ENCODE peak calls at places on chromosomes 11 and 22, in eight cellular contexts. T is HCT116, B is Panc1, I is upper lobe of left lung, Y is HepG2, R is GM12878, F is K562, V is GM23338. M is an unnamed sample. For H3K4me1, the result is how much of the 10 kb centered on the place peaks cover.

GRCh38 chr22:20465759-20466077 is 28.1 kb upstream of the SCARF2 start:
- ATAC-seq in T (no peak), B (no peak), I (no peak), Y (no peak), R (no peak), F (no peak), V (no peak), M (no peak)

GRCh38 chr22:41274856-41275255 is 11.1 kb downstream of the RANGAP1 start:
- ATAC-seq in T (no peak), B (no peak), I (no peak), Y (no peak), R (no peak), F (no peak), V (no peak), M (no peak)

GRCh38 chr11:14460147-14460546 is 39.5 kb downstream of the COPB1 start:
- ATAC-seq in T (no peak), B (no peak), I (no peak), Y (no peak), R (no peak), F (no peak), V (no peak), M (no peak)

GRCh38 chr11:26062665-26063064 is 269.3 kb upstream of the ANO3 start:
- ATAC-seq in T (no peak), B (no peak), I (no peak), Y (no peak), R (no peak), F (no peak), V (no peak), M (no peak)

GRCh38 chr22:42635531-42635930 is 4.9 kb downstream of the ATP5MGL start:
- ATAC-seq in T (peak), B (peak), I (peak), Y (no peak), R (no peak), F (no peak), V (no peak), M (peak)

GRCh38 chr22:48688366-48688765 is 1139.3 kb downstream of the BRD1 start:
- ATAC-seq in T (no peak), B (no peak), I (no peak), Y (no peak), R (no peak), F (no peak), V (no peak), M (no peak)

GRCh38 chr22:43706151-43706550 is 106.0 kb downstream of the EFCAB6 start:
- ATAC-seq in T (no peak), B (no peak), I (no peak), Y (no peak), R (no peak), F (no peak), V (peak), M (no peak)

GRCh38 chr11:119355091-119355843 is 8.8 kb upstream of the MFRP start:
- ATAC-seq in T (no peak), B (no peak), I (no peak), Y (no peak), R (no peak), F (no peak), V (no peak), M (no peak)

GRCh38 chr22:45638834-45639746 is 32.5 kb upstream of the ATXN10 start:
- ATAC-seq in T (peak), B (no peak), I (peak), Y (peak), R (no peak), F (peak), V (no peak), M (peak)

GRCh38 chr11:4095509-4096230 is 1.1 kb downstream of the RRM1 start:
- ATAC-seq in T (no peak), B (no peak), I (no peak), Y (peak), R (peak), F (peak), V (no peak), M (peak)

GRCh38 chr11:118340437-118340836 is 2.1 kb downstream of the CD3D start:
- ATAC-seq in T (no peak), B (no peak), I (no peak), Y (no peak), R (no peak), F (no peak), V (no peak), M (no peak)

GRCh38 chr11:57276169-57276854 is 39.3 kb upstream of the APLNR start:
- ATAC-seq in T (no peak), B (no peak), I (no peak), Y (no peak), R (no peak), F (peak), V (no peak), M (no peak)

GRCh38 chr11:17328856-17329490 is 22.6 kb upstream of the NCR3LG1 start:
- ATAC-seq in T (peak), B (no peak), I (no peak), Y (peak), R (no peak), F (peak), V (peak), M (no peak)

GRCh38 chr11:72926076-72926475 is 111.9 kb downstream of the ATG16L2 start:
- ATAC-seq in T (no peak), B (peak), I (no peak), Y (peak), R (peak), F (no peak), V (no peak), M (no peak)

GRCh38 chr11:75597636-75598035 is 35.6 kb downstream of the SERPINH1 start:
- ATAC-seq in T (peak), B (peak), I (no peak), Y (peak), R (peak), F (peak), V (peak), M (no peak)

GRCh38 chr11:84564180-84564866 is 1062.8 kb downstream of the DLG2 start:
- ATAC-seq in T (peak), B (no peak), I (no peak), Y (peak), R (peak), F (peak), V (no peak), M (peak)

GRCh38 chr11:78635814-78636506 is 61.3 kb upstream of the NARS2 start:
- ATAC-seq in T (no peak), B (no peak), I (no peak), Y (no peak), R (peak), F (no peak), V (no peak), M (no peak)

GRCh38 chr11:25576320-25576719 is 755.6 kb upstream of the ANO3 start:
- ATAC-seq in T (no peak), B (no peak), I (no peak), Y (no peak), R (no peak), F (no peak), V (no peak), M (no peak)

GRCh38 chr11:13970986-13971385 is 8.5 kb downstream of the SPON1 start:
- ATAC-seq in T (peak), B (peak), I (no peak), Y (peak), R (peak), F (no peak), V (peak), M (no peak)

GRCh38 chr11:84870486-84870885 is 756.7 kb downstream of the DLG2 start:
- ATAC-seq in T (no peak), B (no peak), I (no peak), Y (no peak), R (no peak), F (no peak), V (no peak), M (no peak)

DNA sequence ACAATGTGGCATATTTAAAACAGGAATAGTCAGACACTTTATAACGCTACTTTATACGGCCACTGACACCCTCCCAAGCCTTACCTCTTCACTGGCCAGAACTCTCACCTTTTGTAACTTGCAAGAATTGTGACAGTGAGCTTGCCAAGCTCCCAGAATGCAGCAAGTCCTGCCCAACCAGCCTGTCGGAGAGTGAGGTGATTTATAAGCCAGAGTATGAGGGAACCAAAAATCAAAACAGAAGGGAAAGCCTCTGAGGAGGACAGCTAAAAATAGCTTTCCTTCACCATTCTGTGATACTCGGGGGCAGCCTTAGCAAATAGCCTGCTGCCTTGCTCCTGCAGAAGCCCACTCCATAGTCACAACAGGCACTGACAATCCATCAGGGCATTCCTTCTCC is 229.7 kb downstream of the FAM76B start:
- ATAC-seq in T (no peak), B (no peak), I (no peak), Y (no peak), R (no peak), F (no peak), V (no peak), M (peak)
- TF ChIP-seq CTCF in T (no peak), B (no peak), I (no peak), Y (no peak), R (no peak), F (no peak), V (no peak), M (no peak)

GRCh38 chr11:69136471-69136870 is 19.3 kb upstream of the SMIM38 start:
- ATAC-seq in T (no peak), B (no peak), I (no peak), Y (no peak), R (no peak), F (no peak), V (no peak), M (no peak)
- TF ChIP-seq POLR2AphosphoS5 in T (no peak), B (no peak), I (no peak), Y (no peak), R (no peak), F (no peak), V (no peak), M (no peak)

GRCh38 chr11:54930930-54931329 is 224.3 kb downstream of the OR4A5 start:
- ATAC-seq in T (no peak), B (no peak), I (no peak), Y (no peak), R (no peak), F (no peak), V (no peak), M (no peak)

GRCh38 chr11:54927704-54928103 is 221.1 kb downstream of the OR4A5 start:
- ATAC-seq in T (no peak), B (no peak), I (no peak), Y (no peak), R (no peak), F (no peak), V (no peak), M (no peak)
- H3K4me1 ChIP-seq in T (under half), B (under half), I (under half), Y (under half), R (under half), F (under half), V (under half), M (under half)

DNA sequence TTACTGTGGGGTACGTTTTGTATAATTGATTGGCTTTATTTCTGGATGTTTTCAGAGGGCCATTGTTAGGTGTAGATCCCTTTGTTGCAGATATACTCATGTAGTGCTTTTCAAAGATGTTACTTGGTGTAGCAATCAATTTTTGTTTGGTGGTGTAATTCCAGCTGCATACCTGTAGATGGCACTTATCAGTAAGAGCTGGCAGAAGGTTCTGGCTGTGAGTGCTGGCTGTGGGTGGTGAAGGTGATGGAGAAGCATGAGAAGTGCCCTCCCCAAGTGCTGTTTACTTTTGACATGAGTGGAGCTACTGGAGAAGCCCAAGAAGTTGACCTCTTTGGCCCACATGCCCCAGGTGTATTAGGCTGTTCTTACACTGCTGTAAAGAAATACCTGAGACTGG is 1074.9 kb downstream of the FAM181B start:
- ATAC-seq in T (no peak), B (no peak), I (no peak), Y (peak), R (peak), F (no peak), V (peak), M (no peak)
- TF ChIP-seq CTCF in T (no peak), B (peak), I (no peak), Y (peak), R (peak), F (peak), V (peak), M (no peak)

DNA sequence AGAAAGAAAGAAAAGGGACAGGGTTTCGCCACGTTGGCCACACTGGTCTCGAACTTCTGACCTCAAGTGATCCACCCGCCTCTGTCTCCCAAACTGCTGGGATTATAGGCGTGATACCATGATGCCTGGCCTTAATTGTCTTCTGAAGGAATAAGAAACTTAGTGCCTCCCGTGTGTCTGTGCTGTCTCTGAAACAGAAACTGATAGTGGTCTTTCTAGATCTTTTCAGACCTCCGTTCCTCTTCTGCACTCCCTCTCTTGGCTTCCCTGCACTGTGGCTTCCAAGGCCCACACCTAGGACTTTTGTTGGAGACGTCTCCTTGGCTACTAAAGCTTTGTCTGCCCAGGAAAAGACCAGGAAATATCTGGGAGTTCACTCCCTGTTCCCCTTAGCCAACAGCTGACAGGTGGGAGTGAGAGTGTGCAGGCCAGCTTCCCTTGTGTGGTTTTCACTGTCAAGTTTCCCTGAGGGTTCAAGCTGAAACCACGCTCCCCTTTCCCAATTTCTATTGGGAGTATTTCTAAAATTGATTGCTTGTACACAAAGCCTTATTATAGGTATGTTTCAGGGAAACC is 10.1 kb upstream of the HTR3B start:
- ATAC-seq in T (no peak), B (no peak), I (no peak), Y (no peak), R (peak), F (no peak), V (no peak), M (no peak)
- TF ChIP-seq POLR2AphosphoS5 in T (no peak), B (no peak), I (no peak), Y (no peak), R (no peak), F (no peak), V (no peak), M (no peak)

GRCh38 chr11:66123902-66124301 is 53.8 kb downstream of the PACS1 start:
- ATAC-seq in T (no peak), B (peak), I (no peak), Y (no peak), R (no peak), F (no peak), V (no peak), M (no peak)
- H3K4me1 ChIP-seq in T (under half), B (half or more), I (under half), Y (under half), R (under half), F (under half), V (under half), M (under half)

DNA sequence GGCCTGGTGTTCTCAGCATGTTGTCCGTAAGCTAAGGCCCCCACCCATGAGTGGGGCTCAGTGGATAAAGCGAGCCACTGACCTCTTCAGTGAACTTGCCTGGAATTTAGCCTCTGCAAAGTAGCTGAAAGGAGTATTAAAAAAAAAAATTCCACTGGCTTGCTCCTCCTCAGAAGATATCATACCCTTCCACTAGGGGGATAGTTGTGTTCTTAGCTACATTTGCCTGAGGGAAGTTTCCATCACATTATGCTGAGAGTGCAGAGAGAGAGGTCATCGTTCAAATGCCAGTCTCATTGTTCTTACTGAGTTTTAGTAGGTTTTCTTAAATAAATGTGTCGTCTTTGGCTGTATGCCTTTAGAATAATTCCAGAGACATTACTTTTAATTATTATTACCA is 879.7 kb downstream of the JRKL start:
- ATAC-seq in T (no peak), B (no peak), I (no peak), Y (peak), R (peak), F (no peak), V (peak), M (no peak)
- TF ChIP-seq CTCF in T (no peak), B (no peak), I (no peak), Y (peak), R (peak), F (no peak), V (peak), M (no peak)

GRCh38 chr22:28819253-28820096 is 19.1 kb upstream of the XBP1 start:
- ATAC-seq in T (no peak), B (no peak), I (no peak), Y (peak), R (peak), F (no peak), V (no peak), M (no peak)
- TF ChIP-seq POLR2AphosphoS5 in T (no peak), B (no peak), I (no peak), Y (peak), R (no peak), F (no peak), V (no peak), M (no peak)

DNA sequence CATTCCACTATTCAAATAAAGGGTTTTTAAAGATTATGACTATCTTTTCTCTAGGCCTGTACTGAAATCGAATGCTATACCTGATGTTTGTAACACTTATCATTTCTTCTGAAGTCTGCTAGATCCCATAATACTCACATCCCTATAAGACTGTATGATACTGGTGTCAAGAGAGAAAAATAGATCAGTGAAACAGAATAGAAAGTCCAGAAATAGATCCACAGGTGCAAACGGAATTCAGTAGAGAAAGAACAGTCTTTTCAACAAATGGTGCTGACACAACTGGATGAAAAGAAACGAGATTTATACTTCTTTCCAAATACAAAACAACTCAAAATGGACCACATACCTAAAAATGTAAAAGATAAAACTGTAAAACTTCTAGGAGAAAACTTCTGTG is 143.2 kb downstream of the APOL5 start:
- ATAC-seq in T (no peak), B (no peak), I (no peak), Y (no peak), R (no peak), F (no peak), V (no peak), M (no peak)
- H3K4me1 ChIP-seq in T (under half), B (under half), I (under half), Y (under half), R (under half), F (under half), V (under half), M (under half)

GRCh38 chr11:93845181-93846092 is 5.0 kb downstream of the VSTM5 start:
- ATAC-seq in T (no peak), B (no peak), I (no peak), Y (no peak), R (no peak), F (no peak), V (no peak), M (no peak)

GRCh38 chr11:93842461-93842860 is 8.0 kb downstream of the VSTM5 start:
- ATAC-seq in T (peak), B (peak), I (no peak), Y (no peak), R (no peak), F (peak), V (no peak), M (no peak)

GRCh38 chr11:93846411-93846810 is 4.0 kb downstream of the VSTM5 start:
- ATAC-seq in T (no peak), B (no peak), I (no peak), Y (no peak), R (no peak), F (no peak), V (no peak), M (no peak)

GRCh38 chr11:93843906-93844305 is 6.5 kb downstream of the VSTM5 start:
- ATAC-seq in T (no peak), B (no peak), I (no peak), Y (no peak), R (no peak), F (no peak), V (no peak), M (no peak)

DNA sequence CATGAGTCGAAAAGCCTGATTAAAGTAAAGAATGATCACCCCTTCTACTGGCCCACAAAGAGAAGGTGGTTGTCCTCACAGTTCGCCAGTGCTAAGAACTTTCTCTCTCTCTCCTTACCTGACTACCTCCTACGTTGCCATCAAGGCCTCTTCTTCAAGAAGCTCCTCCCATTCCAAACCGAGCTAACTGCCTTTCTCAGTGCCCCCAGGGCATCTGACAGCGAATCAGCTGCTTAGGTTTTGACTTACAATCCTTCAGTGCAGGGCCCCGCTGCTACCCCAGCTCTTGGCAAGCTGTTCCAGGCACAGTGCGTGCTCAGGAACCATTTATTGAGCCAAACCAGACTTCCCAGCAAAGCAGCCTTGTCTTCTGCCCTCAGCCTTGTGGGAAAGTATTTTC is 5.8 kb downstream of the VSTM5 start:
- ATAC-seq in T (no peak), B (no peak), I (no peak), Y (no peak), R (no peak), F (no peak), V (peak), M (no peak)
- TF ChIP-seq CTCF in T (no peak), B (no peak), I (no peak), Y (no peak), R (no peak), F (no peak), V (no peak), M (no peak)